ENCODE peak calls at places on chromosomes 3 and 15, in four cellular contexts. S, F, L and V are unnamed samples.

GRCh38 chr3:188421836-188422540 is 268.0 kb downstream of the LPP start:
- DNase-seq in S (peak; percentile 27), F (no peak), L (no peak), V (no peak)

GRCh38 chr15:29792426-29793159 is 29.7 kb downstream of the TJP1 start:
- DNase-seq in L (no peak), F (no peak), S (no peak), V (no peak)

GRCh38 chr15:42153874-42154575 is 2.4 kb downstream of the PLA2G4F start:
- DNase-seq in F (no peak), S (no peak), L (no peak), V (no peak)

GRCh38 chr15:100461049-100461448 is 67.7 kb downstream of the CERS3 start:
- DNase-seq in L (no peak), S (no peak), F (no peak), V (no peak)

GRCh38 chr3:53195066-53195450 is 34.0 kb downstream of the PRKCD start:
- DNase-seq in L (no peak), S (no peak), F (no peak), V (no peak)

GRCh38 chr3:126424039-126424717 is 29.5 kb downstream of the CFAP100 start:
- DNase-seq in S (no peak), F (no peak), L (peak; percentile 39), V (no peak)

GRCh38 chr3:4949659-4950058 is 29.6 kb upstream of the BHLHE40 start:
- DNase-seq in S (no peak), F (no peak), L (no peak), V (no peak)

GRCh38 chr3:110900583-110900982 is 171.0 kb upstream of the NECTIN3 start:
- DNase-seq in S (no peak), L (no peak), F (no peak), V (no peak)

GRCh38 chr15:73382131-73382530 is 13.4 kb upstream of the HCN4 start:
- DNase-seq in S (no peak), F (no peak), L (no peak), V (no peak)

GRCh38 chr3:31096661-31097060 is 202.2 kb upstream of the GADL1 start:
- DNase-seq in F (no peak), L (no peak), S (no peak), V (no peak)

GRCh38 chr3:60931452-60931851 is 319.8 kb downstream of the FHIT start:
- DNase-seq in F (no peak), S (no peak), L (no peak), V (no peak)

GRCh38 chr3:154105218-154105975 is 15.8 kb upstream of the ARHGEF26 start:
- DNase-seq in L (no peak), F (no peak), S (no peak), V (no peak)

GRCh38 chr3:36907911-36908646 is 36.8 kb downstream of the TRANK1 start:
- DNase-seq in F (peak; percentile 62), L (no peak), S (no peak), V (peak; percentile 22)

GRCh38 chr3:65593780-65594752 is 444.7 kb downstream of the MAGI1 start:
- DNase-seq in F (no peak), S (no peak), L (no peak), V (no peak)

GRCh38 chr15:67945951-67946700 is 106.3 kb upstream of the RNU6-1 start:
- DNase-seq in F (peak; percentile 56), L (peak; percentile 51), S (no peak), V (no peak)

GRCh38 chr3:14289590-14290453 is 111.2 kb downstream of the LSM3 start:
- DNase-seq in L (no peak), S (no peak), F (no peak), V (no peak)

GRCh38 chr15:36432162-36432561 is 147.3 kb upstream of the CDIN1 start:
- DNase-seq in S (no peak), F (no peak), L (no peak), V (no peak)

GRCh38 chr3:126544596-126545281 is 14.0 kb downstream of the C3orf22 start:
- DNase-seq in L (no peak), S (no peak), F (peak; percentile 7), V (peak; percentile 42)

GRCh38 chr3:170621256-170621655 is 35.4 kb upstream of the SLC7A14 start:
- DNase-seq in S (no peak), L (no peak), F (no peak), V (no peak)

GRCh38 chr15:74889882-74890768 is at the start of gene MPI:
- DNase-seq in L (peak; percentile 93), S (peak; percentile 96), F (peak; percentile 91), V (peak; percentile 91)

GRCh38 chr3:100641471-100642032 is 32.2 kb downstream of the ADGRG7 start:
- DNase-seq in L (no peak), S (no peak), F (no peak), V (no peak)

GRCh38 chr3:117557469-117557868 is 847.9 kb downstream of the TUSC7 start:
- DNase-seq in L (no peak), S (no peak), F (no peak), V (no peak)

GRCh38 chr3:129622418-129622872 is 16.0 kb upstream of the PLXND1 start:
- DNase-seq in F (no peak), L (no peak), S (no peak), V (peak; percentile 61)

GRCh38 chr3:15636028-15636709 is 34.6 kb downstream of the BTD start:
- DNase-seq in L (no peak), F (peak; percentile 59), S (peak; percentile 50), V (peak; percentile 32)

GRCh38 chr15:52749250-52749649 is 40.9 kb downstream of the ONECUT1 start:
- DNase-seq in F (no peak), S (no peak), L (peak; percentile 26), V (no peak)

GRCh38 chr3:188584162-188584529 is 430.2 kb downstream of the LPP start:
- DNase-seq in S (no peak), F (no peak), L (no peak), V (no peak)

GRCh38 chr3:73447118-73447517 is 177.6 kb downstream of the PDZRN3 start:
- DNase-seq in F (no peak), S (no peak), L (no peak), V (no peak)